ENCODE peak calls at places on chromosomes 7 and 10, in ten cellular contexts. D, K, V, N, X, B, Y, G, H and I are unnamed samples.
A peak's percentile ranks its signal among the peaks of the same experiment; 100 is the strongest.

GRCh38 chr7:117338020-117338419 is 15.2 kb upstream of the WNT2 start:
- DNase-seq in H (no peak), G (no peak), B (no peak), Y (no peak), V (no peak), K (no peak), X (no peak), D (peak; percentile 15), N (no peak), I (no peak)

GRCh38 chr10:112307631-112308502 is 24.7 kb downstream of the TECTB start:
- DNase-seq in B (no peak), K (no peak), H (no peak), G (peak; percentile 55), X (no peak), V (no peak), Y (peak; percentile 29), N (peak; percentile 29), D (peak; percentile 58), I (no peak)

GRCh38 chr7:11212080-11212711 is 238.5 kb downstream of the PHF14 start:
- DNase-seq in Y (peak; percentile 8), G (peak; percentile 62), X (peak; percentile 7), D (peak; percentile 76), V (no peak), N (peak; percentile 46), B (peak; percentile 45), K (peak; percentile 7), H (peak; percentile 9), I (no peak)

GRCh38 chr7:40220421-40220911 is 85.7 kb downstream of the SUGCT start:
- DNase-seq in B (no peak), H (no peak), N (no peak), X (no peak), V (no peak), D (peak; percentile 62), K (no peak), Y (no peak), G (no peak), I (no peak)

GRCh38 chr10:114163062-114163861 is 10.7 kb downstream of the CCDC186 start:
- DNase-seq in G (no peak), H (no peak), X (no peak), N (no peak), Y (no peak), D (no peak), B (no peak), V (no peak), K (no peak), I (no peak)

GRCh38 chr10:30058111-30058510 is 1.3 kb downstream of the JCAD start:
- DNase-seq in G (no peak), X (no peak), Y (no peak), D (no peak), H (no peak), N (no peak), V (no peak), K (no peak), B (peak; percentile 73), I (no peak)

GRCh38 chr7:114934758-114935157 is 12.9 kb downstream of the MDFIC start:
- DNase-seq in G (no peak), K (no peak), N (no peak), V (no peak), D (no peak), Y (no peak), X (no peak), H (no peak), B (no peak), I (no peak)

GRCh38 chr10:132001238-132001977 is 19.7 kb upstream of the BNIP3 start:
- DNase-seq in H (no peak), B (no peak), N (no peak), Y (no peak), G (no peak), D (no peak), X (no peak), V (no peak), K (no peak), I (no peak)

GRCh38 chr10:115171392-115171960 is 78.3 kb downstream of the ATRNL1 start:
- DNase-seq in G (no peak), D (peak; percentile 48), X (no peak), H (no peak), B (no peak), Y (peak; percentile 1), V (no peak), K (no peak), N (no peak), I (no peak)

GRCh38 chr7:117230276-117231046 is 92.4 kb downstream of the WNT2 start:
- DNase-seq in K (no peak), G (no peak), D (no peak), H (no peak), N (no peak), B (no peak), V (no peak), X (no peak), Y (peak; percentile 67), I (no peak)

GRCh38 chr7:51316666-51317581 is at the start of gene COBL:
- DNase-seq in Y (no peak), H (no peak), N (no peak), G (no peak), D (no peak), K (no peak), X (no peak), V (peak; percentile 77), B (no peak), I (peak; percentile 51)

GRCh38 chr10:112955736-112956421 is 5.8 kb downstream of the TCF7L2 start:
- DNase-seq in H (peak; percentile 85), D (peak; percentile 78), X (no peak), G (no peak), K (no peak), Y (peak; percentile 28), N (no peak), B (peak; percentile 55), V (no peak), I (no peak)

GRCh38 chr10:58475322-58476277 is 37.1 kb upstream of the BICC1 start:
- DNase-seq in G (no peak), X (no peak), H (peak; percentile 75), B (no peak), Y (peak; percentile 18), N (no peak), K (no peak), D (peak; percentile 48), V (no peak), I (no peak)

GRCh38 chr7:107506683-107507339 is 37.0 kb downstream of the GPR22 start:
- DNase-seq in G (no peak), H (no peak), X (no peak), Y (no peak), D (no peak), N (no peak), V (no peak), B (no peak), K (no peak), I (peak; percentile 54)

GRCh38 chr10:132927824-132928223 is 14.5 kb downstream of the CFAP46 start:
- DNase-seq in K (no peak), V (peak; percentile 40), Y (no peak), X (no peak), G (no peak), N (no peak), H (no peak), D (no peak), B (no peak), I (no peak)

GRCh38 chr10:48353246-48353645 is 46.8 kb downstream of the MAPK8 start:
- DNase-seq in X (no peak), D (no peak), G (no peak), K (no peak), H (no peak), N (no peak), V (no peak), B (no peak), Y (no peak), I (no peak)

GRCh38 chr10:51034769-51035168 is 39.5 kb upstream of the PRKG1 start:
- DNase-seq in V (no peak), D (no peak), B (no peak), X (no peak), G (no peak), H (no peak), Y (no peak), K (no peak), N (no peak), I (no peak)

GRCh38 chr7:95404316-95404715 is 8.1 kb upstream of the PON3 start:
- DNase-seq in X (no peak), H (no peak), N (no peak), Y (no peak), B (no peak), D (no peak), V (no peak), K (no peak), G (no peak), I (peak; percentile 54)

GRCh38 chr10:22912763-22913389 is 15.0 kb upstream of the ARMC3 start:
- DNase-seq in D (no peak), K (no peak), B (no peak), N (no peak), H (no peak), Y (no peak), X (no peak), V (no peak), G (no peak), I (no peak)

GRCh38 chr7:149772821-149773425 is 465 bp downstream of the ZNF467 start:
- DNase-seq in Y (no peak), X (peak; percentile 20), B (no peak), K (peak; percentile 22), G (peak; percentile 58), V (no peak), D (no peak), N (no peak), H (no peak), I (peak; percentile 68)

GRCh38 chr10:46014215-46014614 is 16.2 kb downstream of the NCOA4 start:
- DNase-seq in Y (no peak), H (no peak), X (no peak), G (no peak), D (no peak), B (no peak), N (no peak), V (no peak), K (no peak), I (no peak)

GRCh38 chr10:33509231-33509871 is 174.9 kb upstream of the NRP1 start:
- DNase-seq in G (no peak), K (no peak), H (peak; percentile 72), X (no peak), D (peak; percentile 95), N (peak; percentile 46), V (no peak), Y (peak; percentile 49), B (peak; percentile 60), I (peak; percentile 46)

GRCh38 chr7:127581716-127582115 is 3.7 kb downstream of the GCC1 start:
- DNase-seq in B (no peak), G (no peak), X (no peak), V (no peak), D (no peak), K (no peak), Y (no peak), N (no peak), H (no peak), I (no peak)

GRCh38 chr10:100730739-100731602 is 14.4 kb upstream of the PAX2 start:
- DNase-seq in G (peak; percentile 63), B (no peak), X (no peak), Y (peak; percentile 61), D (no peak), N (peak; percentile 54), H (no peak), V (peak; percentile 65), K (no peak), I (no peak)

GRCh38 chr10:74813371-74813770 is 13.0 kb upstream of the KAT6B start:
- DNase-seq in D (no peak), Y (no peak), X (no peak), K (no peak), N (no peak), B (no peak), G (no peak), V (no peak), H (no peak), I (no peak)

GRCh38 chr7:94382746-94383145 is 11.9 kb upstream of the COL1A2 start:
- DNase-seq in V (no peak), X (no peak), H (no peak), K (no peak), Y (no peak), G (no peak), N (no peak), B (no peak), D (peak; percentile 66), I (no peak)

GRCh38 chr7:84102213-84102612 is 92.4 kb downstream of the SEMA3A start:
- DNase-seq in Y (no peak), G (no peak), X (no peak), N (no peak), K (no peak), H (no peak), B (no peak), V (no peak), D (no peak), I (no peak)

GRCh38 chr7:84841809-84842208 is 345.0 kb downstream of the SEMA3D start:
- DNase-seq in N (no peak), V (no peak), K (no peak), X (no peak), G (no peak), D (no peak), Y (no peak), H (peak; percentile 37), B (no peak), I (no peak)